ENCODE peak calls at places on chromosomes 6 and 20, in five cellular contexts. G, K, J, L and T are unnamed samples.

GRCh38 chr6:150625927-150626326 is 26.2 kb downstream of the PLEKHG1 start:
- DNase-seq in L (no peak), K (no peak), J (no peak), G (no peak), T (no peak)

GRCh38 chr6:104953410-104953953 is 3.4 kb upstream of the LIN28B start:
- DNase-seq in K (no peak), G (no peak), J (no peak), L (no peak), T (no peak)

GRCh38 chr20:22379472-22379871 is 204.9 kb downstream of the FOXA2 start:
- DNase-seq in G (no peak), L (no peak), K (no peak), J (no peak), T (peak)

GRCh38 chr20:62921119-62921687 is 5.1 kb downstream of the DIDO1 start:
- DNase-seq in K (no peak), L (no peak), J (no peak), G (peak), T (no peak)

GRCh38 chr6:131694832-131695426 is 6.3 kb downstream of the OR2A4 start:
- DNase-seq in J (no peak), K (peak), G (peak), L (peak), T (peak)

GRCh38 chr20:57738053-57738452 is 28.2 kb upstream of the PMEPA1 start:
- DNase-seq in K (no peak), J (no peak), L (no peak), G (no peak), T (no peak)

GRCh38 chr6:130470777-130471176 is 105.0 kb downstream of the TMEM200A start:
- DNase-seq in K (no peak), G (no peak), L (no peak), J (no peak), T (no peak)

GRCh38 chr6:20840675-20841074 is 306.4 kb downstream of the CDKAL1 start:
- DNase-seq in K (no peak), J (no peak), L (no peak), G (no peak), T (no peak)

GRCh38 chr6:167495506-167496391 is 170.9 kb downstream of the TTLL2 start:
- DNase-seq in J (no peak), K (no peak), G (no peak), L (no peak), T (no peak)

GRCh38 chr6:7561153-7561964 is 19.9 kb downstream of the DSP start:
- DNase-seq in L (no peak), G (no peak), J (no peak), K (no peak), T (no peak)

GRCh38 chr20:44967207-44967807 is 995 bp downstream of the STK4 start:
- DNase-seq in L (no peak), G (peak), J (no peak), K (no peak), T (no peak)

GRCh38 chr6:84967389-84967788 is 203.0 kb upstream of the TBX18 start:
- DNase-seq in J (no peak), K (no peak), G (peak), L (no peak), T (no peak)

GRCh38 chr20:58649288-58650180 is 1.5 kb upstream of the STX16 start:
- DNase-seq in G (no peak), K (no peak), L (peak), J (no peak), T (no peak)

GRCh38 chr20:6632187-6632586 is 135.3 kb upstream of the BMP2 start:
- DNase-seq in K (peak), L (peak), J (no peak), G (no peak), T (no peak)

GRCh38 chr20:58438970-58439808 is 50.2 kb downstream of the VAPB start:
- DNase-seq in G (no peak), L (no peak), J (no peak), K (no peak), T (no peak)

GRCh38 chr20:32968833-32969241 is 35.4 kb downstream of the SUN5 start:
- DNase-seq in K (no peak), J (no peak), L (no peak), G (no peak), T (no peak)

GRCh38 chr6:106089981-106090380 is 3.8 kb downstream of the PRDM1 start:
- DNase-seq in G (no peak), J (no peak), L (no peak), K (no peak), T (no peak)
- TF ChIP-seq CTCF in G (no peak), J (no peak), L (no peak), K (no peak), T (no peak)

GRCh38 chr20:48358176-48358575 is 469.6 kb downstream of the PREX1 start:
- DNase-seq in K (no peak), G (no peak), J (no peak), L (no peak), T (no peak)

GRCh38 chr20:48352042-48352441 is 475.8 kb downstream of the PREX1 start:
- DNase-seq in K (no peak), J (no peak), G (no peak), L (no peak), T (no peak)

GRCh38 chr20:48352628-48353027 is 475.2 kb downstream of the PREX1 start:
- DNase-seq in L (no peak), J (no peak), K (no peak), G (no peak), T (no peak)

GRCh38 chr20:48357714-48358113 is 470.1 kb downstream of the PREX1 start:
- DNase-seq in G (no peak), J (no peak), L (no peak), K (no peak), T (no peak)

GRCh38 chr20:48354320-48355263 is 473.2 kb downstream of the PREX1 start:
- DNase-seq in K (no peak), J (no peak), G (no peak), L (no peak), T (no peak)
- H3K4me3 ChIP-seq in K (no peak), J (no peak), G (no peak), L (no peak), T (no peak)

DNA sequence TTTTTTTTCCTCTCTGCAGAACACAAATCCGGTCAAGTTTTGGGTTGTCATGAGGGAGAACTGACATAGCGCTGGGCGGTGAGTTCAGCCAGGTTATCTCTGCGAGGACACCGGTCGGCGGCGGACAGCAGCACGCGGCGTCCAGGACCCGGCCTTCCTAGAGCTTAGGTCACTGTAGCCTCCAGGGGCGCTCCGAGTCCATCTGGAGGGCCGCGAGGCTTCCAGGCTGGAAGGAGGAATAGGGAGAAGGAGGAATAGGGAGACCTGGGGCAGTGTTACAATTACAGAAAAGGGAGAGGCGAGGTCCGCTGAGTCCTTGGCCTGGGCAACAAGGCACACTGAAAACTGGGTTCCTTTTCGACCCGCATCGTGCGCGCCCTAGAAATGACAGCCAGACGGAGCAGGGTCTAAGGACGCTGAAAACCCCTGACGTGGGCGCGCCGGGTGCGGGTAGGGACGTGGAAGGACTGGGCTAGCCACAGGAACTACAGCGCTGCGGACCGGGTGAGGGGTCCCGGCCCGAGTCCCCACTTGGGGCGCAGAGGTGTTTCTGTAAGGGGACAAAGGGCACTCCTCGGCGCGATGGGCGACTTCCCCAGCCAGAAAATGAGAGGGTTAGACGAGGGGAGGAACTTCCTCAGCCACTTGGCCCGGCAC is 536 bp upstream of the FNDC1 start:
- DNase-seq in J (no peak), G (peak), L (peak), K (peak), T (no peak)
- TF ChIP-seq CTCF in J (peak), G (peak), L (peak), K (no peak), T (peak)

DNA sequence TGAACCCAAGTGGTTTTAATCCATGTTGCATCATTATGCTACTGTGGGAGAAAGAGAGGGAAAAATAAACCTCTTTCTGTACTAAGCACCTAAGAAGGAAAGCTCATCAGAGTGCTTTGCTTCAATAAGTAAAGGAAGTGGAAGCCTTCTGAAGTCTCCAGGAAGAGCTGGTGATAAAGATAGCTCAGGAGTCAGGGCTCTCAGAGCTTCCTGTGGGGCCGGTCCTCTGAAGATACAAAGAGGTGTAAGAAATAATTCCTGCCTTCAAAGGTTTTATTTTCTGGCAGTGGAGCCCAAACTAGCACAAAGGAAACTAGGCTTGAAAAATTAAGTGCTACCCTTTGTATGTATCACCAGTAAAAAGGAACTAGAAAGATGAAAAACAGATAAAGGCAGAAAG is 204.2 kb upstream of the SASH1 start:
- DNase-seq in L (no peak), K (no peak), J (no peak), G (peak), T (no peak)
- H3K4me3 ChIP-seq in L (no peak), K (no peak), J (no peak), G (no peak), T (no peak)

GRCh38 chr20:38547288-38547825 is 33.6 kb upstream of the ADIG start:
- DNase-seq in K (no peak), G (no peak), J (no peak), L (no peak), T (no peak)

GRCh38 chr20:38545771-38546170 is 35.2 kb upstream of the ADIG start:
- DNase-seq in J (no peak), G (no peak), K (no peak), L (no peak), T (no peak)

GRCh38 chr20:38551056-38551626 is 29.9 kb upstream of the ADIG start:
- DNase-seq in L (no peak), K (no peak), G (no peak), J (no peak), T (no peak)

GRCh38 chr20:38548356-38549083 is 32.5 kb upstream of the ADIG start:
- DNase-seq in G (no peak), L (no peak), J (no peak), K (no peak), T (no peak)

GRCh38 chr20:38550274-38550673 is 30.7 kb upstream of the ADIG start:
- DNase-seq in J (no peak), K (no peak), G (no peak), L (no peak), T (no peak)
- TF ChIP-seq CTCF in J (no peak), K (no peak), G (no peak), L (no peak), T (no peak)

GRCh38 chr6:1388081-1388926 is 1.1 kb upstream of the FOXF2 start:
- DNase-seq in J (no peak), K (no peak), G (no peak), L (no peak), T (no peak)
- H3K4me3 ChIP-seq in J (peak), K (no peak), G (no peak), L (peak), T (no peak)

GRCh38 chr6:53651149-53651763 is 14.3 kb downstream of the KLHL31 start:
- DNase-seq in K (peak), L (no peak), J (no peak), G (peak), T (peak)
- TF ChIP-seq CTCF in K (peak), L (peak), J (peak), G (peak), T (peak)

GRCh38 chr20:36607586-36608387 is 2.2 kb downstream of the RAB5IF start:
- DNase-seq in L (no peak), K (no peak), G (no peak), J (no peak), T (no peak)
- H3K4me3 ChIP-seq in L (peak), K (no peak), G (no peak), J (no peak), T (no peak)

GRCh38 chr6:112330071-112330876 is 16.9 kb upstream of the RFPL4B start:
- DNase-seq in J (no peak), L (no peak), G (peak), K (no peak), T (peak)
- TF ChIP-seq CTCF in J (no peak), L (no peak), G (no peak), K (no peak), T (no peak)